ENCODE peak calls at places on chromosomes 16 and 17, in ten cellular contexts. D, S, W, B, Y, F, J, Q, A and M are unnamed samples.

GRCh38 chr17:45973943-45974859 is 24.8 kb upstream of the STH start:
- DNase-seq in D (no peak), S (no peak), W (no peak), B (no peak), Y (no peak), F (no peak), J (no peak), Q (no peak), A (no peak), M (no peak)

GRCh38 chr16:23026777-23027362 is 122.4 kb downstream of the USP31 start:
- DNase-seq in D (no peak), S (peak; percentile 30), W (no peak), B (peak; percentile 10), Y (no peak), F (peak; percentile 16), J (no peak), Q (no peak), A (no peak), M (no peak)

GRCh38 chr16:57906385-57907316 is 64.3 kb downstream of the CNGB1 start:
- DNase-seq in D (no peak), S (peak; percentile 15), W (no peak), B (peak; percentile 23), Y (no peak), F (no peak), J (no peak), Q (no peak), A (no peak), M (no peak)

GRCh38 chr16:8962393-8963009 is 1.2 kb downstream of the USP7 start:
- DNase-seq in D (no peak), S (no peak), W (no peak), B (no peak), Y (no peak), F (peak; percentile 7), J (no peak), Q (peak; percentile 77), A (peak; percentile 33), M (no peak)

GRCh38 chr17:40659909-40660308 is 5.1 kb downstream of the KRT222 start:
- DNase-seq in D (no peak), S (no peak), W (no peak), B (no peak), Y (no peak), F (no peak), J (no peak), Q (no peak), A (no peak), M (no peak)

GRCh38 chr16:160691-161190 is 5.0 kb upstream of the HBM start:
- DNase-seq in D (no peak), S (no peak), W (no peak), B (no peak), Y (no peak), F (no peak), J (no peak), Q (peak; percentile 9), A (no peak), M (no peak)

GRCh38 chr17:46777943-46778915 is 40.3 kb downstream of the WNT3 start:
- DNase-seq in D (peak; percentile 45), S (no peak), W (no peak), B (no peak), Y (no peak), F (no peak), J (no peak), Q (no peak), A (no peak), M (no peak)

GRCh38 chr17:2624292-2624731 is 30.9 kb downstream of the PAFAH1B1 start:
- DNase-seq in D (no peak), S (no peak), W (no peak), B (no peak), Y (no peak), F (no peak), J (no peak), Q (no peak), A (no peak), M (no peak)

DNA sequence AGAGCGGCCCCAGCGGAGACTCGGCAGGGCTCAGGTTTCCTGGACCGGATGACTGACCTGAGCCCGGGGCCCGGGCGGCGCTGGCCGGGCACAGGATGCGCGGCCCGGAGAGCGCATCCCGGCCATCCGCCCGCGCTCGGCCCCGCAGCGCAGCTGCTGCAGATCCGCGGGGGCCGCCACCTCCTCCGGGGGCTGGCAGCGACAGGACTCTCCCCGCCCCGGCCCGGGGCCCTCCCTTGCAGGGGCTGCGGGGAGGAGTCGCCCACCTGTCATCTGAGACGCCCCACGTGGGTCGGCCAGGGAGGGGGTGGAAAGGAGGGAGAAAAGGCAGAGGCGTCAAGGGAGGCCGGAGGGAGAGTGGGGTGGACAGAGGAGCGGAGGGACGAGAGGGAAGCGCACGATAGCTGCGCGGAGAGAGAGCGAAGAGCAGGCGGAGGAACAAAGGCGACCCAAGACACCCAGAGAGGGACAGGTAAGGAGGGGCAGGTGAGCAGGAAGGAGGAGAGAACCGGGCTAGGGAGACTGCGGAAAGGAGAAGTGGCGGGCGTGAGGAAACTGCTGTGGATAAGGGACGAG is 471 bp upstream of the PRKAR1A start:
- DNase-seq in D (peak; percentile 91), S (peak; percentile 75), W (peak; percentile 94), B (peak; percentile 73), Y (no peak), F (peak; percentile 65), J (peak; percentile 82), Q (peak; percentile 88), A (peak; percentile 65), M (peak; percentile 85)
- TF ChIP-seq CTCF in D (peak; percentile 35), S (no peak), W (no peak), B (no peak), Y (no peak), F (no peak), J (no peak), Q (no peak), A (no peak), M (no peak)

GRCh38 chr16:24833352-24833751 is 12.4 kb upstream of the SLC5A11 start:
- DNase-seq in D (no peak), S (no peak), W (no peak), B (no peak), Y (no peak), F (no peak), J (no peak), Q (no peak), A (no peak), M (no peak)

GRCh38 chr16:24838554-24839266 is 7.1 kb upstream of the SLC5A11 start:
- DNase-seq in D (no peak), S (peak; percentile 83), W (no peak), B (peak; percentile 73), Y (peak; percentile 6), F (peak; percentile 85), J (peak; percentile 68), Q (no peak), A (no peak), M (no peak)

GRCh38 chr16:24837969-24838368 is 7.8 kb upstream of the SLC5A11 start:
- DNase-seq in D (no peak), S (no peak), W (no peak), B (no peak), Y (no peak), F (no peak), J (no peak), Q (no peak), A (no peak), M (no peak)

GRCh38 chr16:24836836-24837235 is 8.9 kb upstream of the SLC5A11 start:
- DNase-seq in D (no peak), S (no peak), W (no peak), B (no peak), Y (no peak), F (no peak), J (no peak), Q (no peak), A (no peak), M (no peak)

GRCh38 chr16:24834459-24835335 is 11.1 kb upstream of the SLC5A11 start:
- DNase-seq in D (no peak), S (peak; percentile 59), W (no peak), B (peak; percentile 19), Y (peak; percentile 9), F (peak; percentile 61), J (no peak), Q (peak; percentile 55), A (no peak), M (no peak)
- TF ChIP-seq CTCF in D (peak; percentile 49), S (peak; percentile 89), W (no peak), B (peak; percentile 73), Y (peak; percentile 76), F (peak; percentile 82), J (no peak), Q (no peak), A (no peak), M (peak; percentile 54)

GRCh38 chr16:53549970-53550406 is 47.0 kb upstream of the AKTIP start:
- DNase-seq in D (no peak), S (peak; percentile 89), W (peak; percentile 45), B (peak; percentile 68), Y (peak; percentile 77), F (peak; percentile 89), J (peak; percentile 67), Q (peak; percentile 72), A (peak; percentile 56), M (peak; percentile 23)

GRCh38 chr16:53545433-53545832 is 42.4 kb upstream of the AKTIP start:
- DNase-seq in D (no peak), S (no peak), W (no peak), B (peak; percentile 32), Y (no peak), F (no peak), J (no peak), Q (no peak), A (no peak), M (no peak)

GRCh38 chr16:53541326-53541725 is 38.3 kb upstream of the AKTIP start:
- DNase-seq in D (no peak), S (peak; percentile 61), W (no peak), B (peak; percentile 45), Y (no peak), F (peak; percentile 45), J (no peak), Q (no peak), A (no peak), M (no peak)

GRCh38 chr16:53542283-53542682 is 39.3 kb upstream of the AKTIP start:
- DNase-seq in D (no peak), S (no peak), W (no peak), B (no peak), Y (no peak), F (no peak), J (no peak), Q (no peak), A (no peak), M (no peak)

DNA sequence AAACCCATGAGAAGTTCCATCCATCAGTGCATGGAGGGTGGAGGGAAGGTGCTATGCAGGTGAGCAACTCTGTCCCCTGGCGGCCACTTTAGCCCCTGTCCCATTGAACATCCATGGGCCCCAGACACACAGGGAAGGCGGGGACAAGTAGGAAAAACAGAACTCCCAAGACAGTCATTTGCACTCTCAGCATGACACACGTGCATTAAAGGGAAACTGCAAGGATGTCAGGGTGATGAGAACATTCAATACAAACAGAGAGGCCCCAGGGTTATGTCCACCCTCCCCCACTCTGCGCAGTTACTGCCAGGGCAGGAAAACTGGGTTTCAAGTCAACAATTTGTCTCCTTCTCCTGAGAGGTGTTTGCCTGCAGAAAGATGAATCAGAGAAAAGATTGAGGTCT is 44.0 kb upstream of the AKTIP start:
- DNase-seq in D (no peak), S (peak; percentile 23), W (no peak), B (no peak), Y (no peak), F (no peak), J (no peak), Q (no peak), A (no peak), M (no peak)
- TF ChIP-seq CTCF in D (no peak), S (peak; percentile 26), W (no peak), B (no peak), Y (peak; percentile 16), F (no peak), J (no peak), Q (peak; percentile 21), A (no peak), M (peak; percentile 25)

DNA sequence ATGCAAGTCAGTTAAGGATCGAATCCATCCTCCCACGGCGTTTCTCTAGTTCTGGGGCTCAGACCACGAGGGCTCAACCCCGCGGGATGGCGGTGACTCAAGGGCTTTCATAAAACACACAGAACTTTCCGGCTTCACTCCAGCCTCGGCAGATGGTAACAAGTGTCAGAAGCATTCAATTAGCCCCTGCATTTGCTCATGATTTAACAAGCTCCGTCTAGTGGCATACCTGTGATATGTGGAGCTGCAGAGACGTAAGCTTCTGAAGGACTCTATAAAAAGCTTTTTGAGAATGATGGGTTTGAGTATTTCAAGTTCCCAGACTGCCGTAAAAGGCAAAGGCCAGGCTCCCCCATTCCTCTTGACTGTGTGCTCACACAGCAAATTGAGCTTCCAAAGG is 91.3 kb upstream of the SEC14L1 start:
- DNase-seq in D (no peak), S (no peak), W (no peak), B (peak; percentile 25), Y (no peak), F (no peak), J (no peak), Q (no peak), A (no peak), M (no peak)
- TF ChIP-seq CTCF in D (no peak), S (no peak), W (no peak), B (no peak), Y (peak; percentile 14), F (no peak), J (no peak), Q (no peak), A (no peak), M (no peak)